ENCODE peak calls at places on chromosomes 2 and 18, in ten cellular contexts. B is HFF-Myc, M is IMR-90, R is neural progenitor cell, J is PC-9, W is endodermal cell, Y is K562, F is OCI-LY7, L is tibial artery, G is left lung. K is an unnamed sample.

GRCh38 chr2:157747695-157748370 is 119.2 kb upstream of the ACVR1C start:
- DNase-seq in B (no peak), M (peak), R (peak), J (no peak), W (no peak), Y (no peak), F (no peak), L (peak), G (no peak), K (no peak)

GRCh38 chr2:43068730-43069517 is 157.5 kb downstream of the ZFP36L2 start:
- DNase-seq in B (no peak), M (no peak), R (no peak), J (peak), W (no peak), Y (no peak), F (no peak), L (peak), G (no peak), K (no peak)

GRCh38 chr18:50558948-50559749 is 738 bp upstream of the MAPK4 start:
- DNase-seq in B (no peak), M (no peak), R (peak), J (no peak), W (no peak), Y (no peak), F (no peak), L (no peak), G (no peak), K (no peak)

GRCh38 chr2:89775885-89776284 is 1084.4 kb downstream of the RPIA start:
- DNase-seq in B (no peak), M (no peak), R (no peak), J (no peak), W (no peak), Y (no peak), F (no peak), L (no peak), G (no peak), K (no peak)

GRCh38 chr18:21513741-21514140 is 86.8 kb downstream of the ESCO1 start:
- DNase-seq in B (no peak), M (no peak), R (no peak), J (no peak), W (no peak), Y (no peak), F (no peak), L (no peak), G (no peak), K (no peak)

GRCh38 chr18:9673296-9674251 is 34.5 kb upstream of the RAB31 start:
- DNase-seq in B (no peak), M (peak), R (peak), J (peak), W (peak), Y (no peak), F (peak), L (no peak), G (peak), K (peak)

GRCh38 chr2:235665656-235666239 is 171.9 kb downstream of the AGAP1 start:
- DNase-seq in B (no peak), M (peak), R (peak), J (no peak), W (no peak), Y (no peak), F (no peak), L (peak), G (no peak), K (no peak)

GRCh38 chr18:36757081-36757480 is 71.7 kb downstream of the TPGS2 start:
- DNase-seq in B (peak), M (peak), R (peak), J (no peak), W (no peak), Y (peak), F (peak), L (no peak), G (no peak), K (peak)

GRCh38 chr2:35606394-35606793 is 749.2 kb upstream of the CRIM1 start:
- DNase-seq in B (no peak), M (no peak), R (no peak), J (no peak), W (no peak), Y (no peak), F (no peak), L (no peak), G (no peak), K (no peak)

GRCh38 chr2:121248766-121249343 is 36.1 kb downstream of the TFCP2L1 start:
- DNase-seq in B (no peak), M (no peak), R (no peak), J (no peak), W (no peak), Y (no peak), F (no peak), L (peak), G (no peak), K (no peak)

GRCh38 chr2:174195253-174195652 is 53.1 kb downstream of the OLA1 start:
- DNase-seq in B (no peak), M (peak), R (no peak), J (no peak), W (no peak), Y (no peak), F (no peak), L (no peak), G (no peak), K (no peak)

GRCh38 chr18:9782073-9782857 is 74.2 kb downstream of the RAB31 start:
- DNase-seq in B (peak), M (peak), R (no peak), J (peak), W (peak), Y (no peak), F (no peak), L (no peak), G (no peak), K (no peak)

GRCh38 chr2:208319403-208319802 is 53.3 kb downstream of the PIKFYVE start:
- DNase-seq in B (no peak), M (no peak), R (no peak), J (no peak), W (no peak), Y (no peak), F (no peak), L (no peak), G (no peak), K (no peak)

GRCh38 chr18:70004698-70005097 is 57.0 kb upstream of the CD226 start:
- DNase-seq in B (no peak), M (peak), R (no peak), J (no peak), W (no peak), Y (no peak), F (no peak), L (no peak), G (no peak), K (no peak)

GRCh38 chr2:48043301-48043700 is 137.0 kb upstream of the FBXO11 start:
- DNase-seq in B (no peak), M (no peak), R (no peak), J (no peak), W (no peak), Y (no peak), F (no peak), L (no peak), G (no peak), K (no peak)

GRCh38 chr18:68564348-68564747 is 150.6 kb downstream of the TMX3 start:
- DNase-seq in B (no peak), M (no peak), R (peak), J (no peak), W (no peak), Y (no peak), F (no peak), L (no peak), G (no peak), K (no peak)

GRCh38 chr18:36511791-36512352 is 214.4 kb downstream of the FHOD3 start:
- DNase-seq in B (no peak), M (no peak), R (no peak), J (no peak), W (peak), Y (no peak), F (no peak), L (no peak), G (no peak), K (no peak)

GRCh38 chr2:38016177-38016576 is 59.8 kb downstream of the CYP1B1 start:
- DNase-seq in B (no peak), M (peak), R (no peak), J (peak), W (no peak), Y (no peak), F (no peak), L (no peak), G (no peak), K (no peak)

GRCh38 chr2:118003396-118003824 is 10.5 kb downstream of the CCDC93 start:
- DNase-seq in B (peak), M (peak), R (peak), J (peak), W (peak), Y (peak), F (peak), L (no peak), G (no peak), K (peak)

GRCh38 chr2:224556381-224556780 is 28.8 kb downstream of the CUL3 start:
- DNase-seq in B (no peak), M (no peak), R (no peak), J (no peak), W (no peak), Y (no peak), F (no peak), L (no peak), G (no peak), K (no peak)

GRCh38 chr18:74644713-74645112 is 47.0 kb downstream of the ZNF407 start:
- DNase-seq in B (no peak), M (no peak), R (no peak), J (no peak), W (no peak), Y (no peak), F (no peak), L (no peak), G (no peak), K (no peak)

GRCh38 chr2:174633621-174633927 is 36.0 kb upstream of the WIPF1 start:
- DNase-seq in B (no peak), M (no peak), R (peak), J (no peak), W (peak), Y (no peak), F (peak), L (no peak), G (no peak), K (no peak)

GRCh38 chr2:240223631-240224030 is 83.2 kb upstream of the OTOS start:
- DNase-seq in B (no peak), M (no peak), R (no peak), J (no peak), W (no peak), Y (no peak), F (no peak), L (peak), G (peak), K (no peak)

GRCh38 chr2:118224888-118225264 is 136.6 kb downstream of the INSIG2 start:
- DNase-seq in B (no peak), M (no peak), R (peak), J (no peak), W (peak), Y (no peak), F (no peak), L (no peak), G (no peak), K (no peak)

GRCh38 chr2:186709529-186710455 is 15.9 kb downstream of the FAM171B start:
- DNase-seq in B (no peak), M (no peak), R (no peak), J (no peak), W (no peak), Y (no peak), F (no peak), L (no peak), G (no peak), K (no peak)

GRCh38 chr2:8459474-8459873 is 222.4 kb upstream of the ID2 start:
- DNase-seq in B (no peak), M (no peak), R (no peak), J (no peak), W (no peak), Y (no peak), F (no peak), L (no peak), G (no peak), K (no peak)

GRCh38 chr2:95401480-95401879 is 1.0 kb upstream of the FAHD2A start:
- DNase-seq in B (no peak), M (no peak), R (no peak), J (no peak), W (no peak), Y (no peak), F (no peak), L (no peak), G (no peak), K (no peak)

GRCh38 chr2:8135051-8135675 is 546.7 kb upstream of the ID2 start:
- DNase-seq in B (no peak), M (no peak), R (no peak), J (no peak), W (no peak), Y (no peak), F (no peak), L (no peak), G (no peak), K (no peak)

GRCh38 chr2:172635548-172635947 is 79.7 kb downstream of the PDK1 start:
- DNase-seq in B (no peak), M (no peak), R (no peak), J (no peak), W (no peak), Y (no peak), F (no peak), L (no peak), G (no peak), K (no peak)

GRCh38 chr2:16525265-16525887 is 140.3 kb downstream of the CYRIA start:
- DNase-seq in B (no peak), M (no peak), R (peak), J (no peak), W (peak), Y (peak), F (peak), L (no peak), G (no peak), K (no peak)

GRCh38 chr18:32735781-32736180 is 37.0 kb downstream of the KLHL14 start:
- DNase-seq in B (no peak), M (peak), R (no peak), J (no peak), W (no peak), Y (no peak), F (no peak), L (no peak), G (no peak), K (peak)

GRCh38 chr2:129709956-129710598 is 269.4 kb upstream of the RAB6C start:
- DNase-seq in B (no peak), M (no peak), R (peak), J (no peak), W (no peak), Y (no peak), F (no peak), L (no peak), G (no peak), K (no peak)

GRCh38 chr18:3012920-3013810 is at the start of gene LPIN2:
- DNase-seq in B (peak), M (peak), R (peak), J (peak), W (peak), Y (peak), F (peak), L (peak), G (peak), K (peak)

GRCh38 chr18:42113529-42114191 is 158.6 kb downstream of the PIK3C3 start:
- DNase-seq in B (no peak), M (peak), R (no peak), J (no peak), W (no peak), Y (no peak), F (no peak), L (no peak), G (no peak), K (no peak)

GRCh38 chr2:10278029-10278762 is 24.5 kb upstream of the HPCAL1 start:
- DNase-seq in B (no peak), M (peak), R (no peak), J (no peak), W (no peak), Y (peak), F (no peak), L (peak), G (peak), K (peak)

GRCh38 chr2:238140721-238141540 is 2.5 kb downstream of the KLHL30 start:
- DNase-seq in B (no peak), M (no peak), R (no peak), J (no peak), W (no peak), Y (no peak), F (no peak), L (no peak), G (no peak), K (no peak)

GRCh38 chr2:238141541-238142318 is 3.3 kb downstream of the KLHL30 start:
- DNase-seq in B (peak), M (no peak), R (no peak), J (peak), W (no peak), Y (no peak), F (no peak), L (no peak), G (peak), K (no peak)

GRCh38 chr2:238139141-238139840 is 823 bp downstream of the KLHL30 start:
- DNase-seq in B (no peak), M (no peak), R (peak), J (no peak), W (peak), Y (peak), F (peak), L (no peak), G (no peak), K (no peak)

GRCh38 chr2:238138331-238139102 is at the start of gene KLHL30:
- DNase-seq in B (no peak), M (no peak), R (no peak), J (no peak), W (no peak), Y (no peak), F (no peak), L (peak), G (no peak), K (no peak)

GRCh38 chr2:238139841-238140439 is 1.5 kb downstream of the KLHL30 start:
- DNase-seq in B (no peak), M (no peak), R (no peak), J (no peak), W (no peak), Y (no peak), F (no peak), L (no peak), G (no peak), K (no peak)
- TF ChIP-seq CTCF in B (no peak), M (no peak), R (no peak), J (peak), W (no peak), Y (no peak), F (peak), L (no peak), G (no peak), K (no peak)

GRCh38 chr2:105081006-105081701 is 43.3 kb downstream of the MRPS9 start:
- DNase-seq in B (no peak), M (peak), R (peak), J (no peak), W (peak), Y (no peak), F (no peak), L (no peak), G (no peak), K (no peak)
- H3K4me3 ChIP-seq in B (no peak), M (no peak), R (no peak), J (no peak), W (no peak), Y (no peak), F (no peak), L (no peak), G (no peak), K (no peak)

DNA sequence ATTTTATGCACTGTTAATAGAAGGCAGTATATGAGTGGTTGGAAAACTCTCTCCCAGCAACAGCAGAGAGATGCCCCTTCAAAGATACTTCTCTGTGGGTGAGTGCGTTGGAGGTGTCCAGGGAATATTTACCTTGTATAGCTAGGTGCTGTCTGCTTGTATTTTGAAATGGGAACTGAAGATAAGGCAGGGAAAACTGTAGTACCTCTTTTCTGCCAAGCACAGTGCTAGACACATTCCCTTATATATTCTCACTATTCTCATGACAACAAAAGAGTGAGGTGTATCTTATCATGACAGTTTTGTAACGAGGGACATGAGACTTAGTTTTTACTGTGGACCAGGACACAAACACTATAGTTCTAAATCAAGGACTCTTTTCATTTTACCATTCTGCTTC is 2.1 kb downstream of the TTC39C start:
- DNase-seq in B (no peak), M (no peak), R (no peak), J (no peak), W (no peak), Y (no peak), F (no peak), L (no peak), G (no peak), K (no peak)
- TF ChIP-seq CTCF in B (no peak), M (peak), R (peak), J (peak), W (peak), Y (peak), F (peak), L (no peak), G (no peak), K (peak)

GRCh38 chr18:63588869-63589268 is 1.7 kb downstream of the SERPINB13 start:
- DNase-seq in B (no peak), M (no peak), R (no peak), J (peak), W (no peak), Y (no peak), F (no peak), L (no peak), G (no peak), K (no peak)

GRCh38 chr18:63592506-63592905 is 5.4 kb downstream of the SERPINB13 start:
- DNase-seq in B (no peak), M (no peak), R (no peak), J (no peak), W (no peak), Y (no peak), F (no peak), L (no peak), G (no peak), K (no peak)

GRCh38 chr18:63590966-63591695 is 4.0 kb downstream of the SERPINB13 start:
- DNase-seq in B (no peak), M (no peak), R (no peak), J (no peak), W (no peak), Y (no peak), F (no peak), L (no peak), G (no peak), K (no peak)

GRCh38 chr18:63591725-63592124 is 4.6 kb downstream of the SERPINB13 start:
- DNase-seq in B (no peak), M (no peak), R (no peak), J (no peak), W (no peak), Y (no peak), F (no peak), L (no peak), G (no peak), K (no peak)

DNA sequence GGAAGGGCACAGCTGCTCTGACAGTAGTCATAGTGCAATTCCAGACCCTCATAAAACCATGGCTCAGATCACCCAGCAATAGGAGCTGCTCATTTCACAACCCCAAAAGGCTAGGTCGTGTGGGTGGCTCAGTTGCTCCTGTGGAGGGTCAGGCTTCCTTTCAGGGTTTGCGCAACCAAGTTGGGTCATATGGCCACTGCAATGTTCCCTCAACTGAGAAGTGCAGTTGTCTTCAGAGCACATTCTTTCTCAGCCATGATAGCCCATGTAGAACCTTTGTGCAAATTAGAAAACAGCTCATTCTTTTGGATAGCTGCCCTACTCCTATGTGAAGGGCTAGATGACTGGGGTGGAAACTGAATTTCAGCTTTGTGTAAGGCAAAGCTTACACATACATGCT is 3.2 kb downstream of the SERPINB13 start:
- DNase-seq in B (no peak), M (no peak), R (no peak), J (no peak), W (no peak), Y (no peak), F (no peak), L (no peak), G (peak), K (peak)
- H3K4me3 ChIP-seq in B (no peak), M (no peak), R (no peak), J (no peak), W (no peak), Y (no peak), F (no peak), L (no peak), G (no peak), K (no peak)

GRCh38 chr2:127864877-127865276 is 6.9 kb upstream of the POLR2D start:
- DNase-seq in B (no peak), M (no peak), R (no peak), J (no peak), W (peak), Y (peak), F (no peak), L (no peak), G (no peak), K (no peak)
- TF ChIP-seq CTCF in B (no peak), M (no peak), R (no peak), J (no peak), W (no peak), Y (peak), F (no peak), L (no peak), G (no peak), K (peak)